ENCODE peak calls at places on chromosomes 3 and 15, in ten cellular contexts. One of them, this sample, is unnamed. For H3K4me1, the result is how much of the 10 kb centered on the place peaks cover.

GRCh38 chr3:184257083-184257915 is 4.1 kb downstream of the CAMK2N2 start:
- DNase-seq in CD8-positive, alpha-beta memory T cell: no peak
- DNase-seq in body of pancreas: no peak
- DNase-seq in pancreas: no peak
- DNase-seq in tibial nerve: no peak
- DNase-seq in adipocyte: no peak
- DNase-seq in aorta: no peak
- DNase-seq in stomach: no peak
- DNase-seq in GM23248: no peak
- DNase-seq in heart left ventricle: no peak
- DNase-seq in this sample: no peak

GRCh38 chr3:10357592-10358308 is 36.8 kb upstream of the SEC13 start:
- DNase-seq in heart left ventricle: peak
- DNase-seq in tibial nerve: no peak
- DNase-seq in aorta: peak
- DNase-seq in GM23248: peak
- DNase-seq in stomach: no peak
- DNase-seq in pancreas: no peak
- DNase-seq in adipocyte: peak
- DNase-seq in body of pancreas: peak
- DNase-seq in CD8-positive, alpha-beta memory T cell: no peak
- DNase-seq in this sample: no peak

GRCh38 chr3:47130557-47130956 is 33.4 kb downstream of the SETD2 start:
- DNase-seq in aorta: no peak
- DNase-seq in adipocyte: no peak
- DNase-seq in heart left ventricle: no peak
- DNase-seq in body of pancreas: no peak
- DNase-seq in pancreas: no peak
- DNase-seq in CD8-positive, alpha-beta memory T cell: no peak
- DNase-seq in GM23248: no peak
- DNase-seq in tibial nerve: no peak
- DNase-seq in stomach: no peak
- DNase-seq in this sample: no peak

GRCh38 chr3:12503126-12503952 is 19.1 kb downstream of the TSEN2 start:
- DNase-seq in GM23248: no peak
- DNase-seq in pancreas: no peak
- DNase-seq in aorta: peak
- DNase-seq in adipocyte: no peak
- DNase-seq in CD8-positive, alpha-beta memory T cell: no peak
- DNase-seq in stomach: no peak
- DNase-seq in body of pancreas: peak
- DNase-seq in heart left ventricle: no peak
- DNase-seq in tibial nerve: no peak
- DNase-seq in this sample: no peak

GRCh38 chr3:35638640-35639250 is 580 bp upstream of the ARPP21 start:
- DNase-seq in heart left ventricle: no peak
- DNase-seq in stomach: no peak
- DNase-seq in tibial nerve: no peak
- DNase-seq in CD8-positive, alpha-beta memory T cell: no peak
- DNase-seq in pancreas: peak
- DNase-seq in GM23248: no peak
- DNase-seq in adipocyte: no peak
- DNase-seq in aorta: no peak
- DNase-seq in body of pancreas: no peak
- DNase-seq in this sample: no peak

GRCh38 chr15:64249842-64250575 is 87.2 kb upstream of the PPIB start:
- DNase-seq in adipocyte: peak
- DNase-seq in tibial nerve: no peak
- DNase-seq in aorta: no peak
- DNase-seq in CD8-positive, alpha-beta memory T cell: no peak
- DNase-seq in GM23248: peak
- DNase-seq in body of pancreas: no peak
- DNase-seq in pancreas: no peak
- DNase-seq in heart left ventricle: no peak
- DNase-seq in stomach: no peak
- DNase-seq in this sample: no peak

GRCh38 chr15:60126661-60127060 is 122.5 kb downstream of the FOXB1 start:
- DNase-seq in body of pancreas: no peak
- DNase-seq in adipocyte: no peak
- DNase-seq in pancreas: no peak
- DNase-seq in aorta: no peak
- DNase-seq in stomach: no peak
- DNase-seq in heart left ventricle: no peak
- DNase-seq in tibial nerve: no peak
- DNase-seq in CD8-positive, alpha-beta memory T cell: no peak
- DNase-seq in GM23248: no peak
- DNase-seq in this sample: no peak

GRCh38 chr3:158091526-158091925 is 14.7 kb downstream of the SHOX2 start:
- DNase-seq in adipocyte: peak
- DNase-seq in heart left ventricle: no peak
- DNase-seq in stomach: no peak
- DNase-seq in body of pancreas: no peak
- DNase-seq in CD8-positive, alpha-beta memory T cell: no peak
- DNase-seq in pancreas: no peak
- DNase-seq in GM23248: peak
- DNase-seq in aorta: no peak
- DNase-seq in tibial nerve: no peak
- DNase-seq in this sample: no peak

GRCh38 chr3:37905987-37906674 is 44.5 kb downstream of the CTDSPL start:
- DNase-seq in CD8-positive, alpha-beta memory T cell: no peak
- DNase-seq in aorta: no peak
- DNase-seq in tibial nerve: no peak
- DNase-seq in adipocyte: peak
- DNase-seq in heart left ventricle: peak
- DNase-seq in stomach: no peak
- DNase-seq in GM23248: peak
- DNase-seq in pancreas: no peak
- DNase-seq in body of pancreas: no peak
- DNase-seq in this sample: no peak

GRCh38 chr3:189710620-189711388 is 79.6 kb downstream of the TP63 start:
- DNase-seq in adipocyte: peak
- DNase-seq in heart left ventricle: peak
- DNase-seq in GM23248: peak
- DNase-seq in CD8-positive, alpha-beta memory T cell: no peak
- DNase-seq in stomach: no peak
- DNase-seq in pancreas: peak
- DNase-seq in aorta: peak
- DNase-seq in body of pancreas: peak
- DNase-seq in tibial nerve: no peak
- DNase-seq in this sample: no peak

GRCh38 chr3:134460965-134461364 is 24.8 kb downstream of the ANAPC13 start:
- DNase-seq in GM23248: peak
- DNase-seq in body of pancreas: no peak
- DNase-seq in adipocyte: peak
- DNase-seq in tibial nerve: no peak
- DNase-seq in pancreas: no peak
- DNase-seq in heart left ventricle: no peak
- DNase-seq in CD8-positive, alpha-beta memory T cell: no peak
- DNase-seq in aorta: no peak
- DNase-seq in stomach: no peak
- DNase-seq in this sample: no peak

GRCh38 chr15:68371160-68371559 is 60.8 kb downstream of the ITGA11 start:
- DNase-seq in aorta: no peak
- DNase-seq in body of pancreas: no peak
- DNase-seq in stomach: no peak
- DNase-seq in GM23248: no peak
- DNase-seq in CD8-positive, alpha-beta memory T cell: no peak
- DNase-seq in heart left ventricle: peak
- DNase-seq in adipocyte: no peak
- DNase-seq in pancreas: no peak
- DNase-seq in tibial nerve: no peak
- DNase-seq in this sample: no peak

GRCh38 chr3:132317229-132317948 is at the start of gene ACP3:
- DNase-seq in adipocyte: peak
- DNase-seq in pancreas: peak
- DNase-seq in heart left ventricle: peak
- DNase-seq in CD8-positive, alpha-beta memory T cell: no peak
- DNase-seq in stomach: peak
- DNase-seq in aorta: peak
- DNase-seq in GM23248: peak
- DNase-seq in body of pancreas: peak
- DNase-seq in tibial nerve: no peak
- DNase-seq in this sample: peak

GRCh38 chr3:116005404-116005803 is 382.1 kb downstream of the GAP43 start:
- DNase-seq in stomach: no peak
- DNase-seq in tibial nerve: no peak
- DNase-seq in pancreas: no peak
- DNase-seq in GM23248: peak
- DNase-seq in heart left ventricle: peak
- DNase-seq in CD8-positive, alpha-beta memory T cell: no peak
- DNase-seq in adipocyte: peak
- DNase-seq in body of pancreas: peak
- DNase-seq in aorta: peak
- DNase-seq in this sample: no peak

DNA sequence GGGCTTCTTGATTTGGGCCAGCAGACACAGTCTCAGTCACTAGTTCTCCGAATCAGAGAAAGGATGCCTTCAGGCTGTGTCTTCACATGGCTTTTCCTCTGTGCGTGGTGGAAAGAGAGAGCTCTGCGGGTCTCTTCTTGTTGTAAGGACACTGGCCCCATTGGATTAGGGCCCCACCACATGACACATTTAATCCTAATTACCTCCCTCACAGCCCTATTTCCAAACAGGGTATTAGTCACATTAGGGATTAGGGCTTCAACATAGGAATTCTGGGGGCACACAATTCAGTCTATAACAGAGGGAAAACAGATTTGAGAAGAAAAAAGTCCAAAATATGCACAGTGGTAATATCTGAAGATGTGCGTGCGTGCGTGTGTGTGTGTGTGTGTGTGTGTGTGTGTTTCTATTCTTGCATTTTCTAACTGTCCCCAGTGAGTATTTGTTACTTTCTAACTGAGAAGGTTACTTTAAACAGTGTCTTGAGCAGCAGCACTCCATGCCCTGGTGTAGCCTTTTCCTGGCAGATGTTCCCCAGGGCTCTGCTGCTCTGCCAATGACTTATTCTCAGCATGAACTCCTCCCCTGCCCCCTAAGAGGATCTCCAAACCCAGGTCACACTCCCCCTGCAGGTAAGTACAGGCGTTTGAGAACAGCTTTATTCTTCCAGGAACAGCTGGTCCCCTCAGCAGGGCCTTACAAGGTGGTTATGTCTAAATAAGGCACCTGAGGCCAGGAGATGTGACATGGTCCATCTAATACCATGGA is 72.9 kb downstream of the RPL39L start:
- DNase-seq in aorta: no peak
- DNase-seq in adipocyte: no peak
- DNase-seq in body of pancreas: no peak
- DNase-seq in tibial nerve: no peak
- DNase-seq in pancreas: no peak
- DNase-seq in GM23248: peak
- DNase-seq in CD8-positive, alpha-beta memory T cell: peak
- DNase-seq in heart left ventricle: peak
- DNase-seq in stomach: no peak
- DNase-seq in this sample: peak
- H3K4me1 ChIP-seq in aorta: under half
- H3K4me1 ChIP-seq in adipocyte: under half
- H3K4me1 ChIP-seq in body of pancreas: under half
- H3K4me1 ChIP-seq in tibial nerve: under half
- H3K4me1 ChIP-seq in pancreas: under half
- H3K4me1 ChIP-seq in GM23248: under half
- H3K4me1 ChIP-seq in CD8-positive, alpha-beta memory T cell: under half
- H3K4me1 ChIP-seq in heart left ventricle: under half
- H3K4me1 ChIP-seq in stomach: under half
- H3K4me1 ChIP-seq in this sample: under half

DNA sequence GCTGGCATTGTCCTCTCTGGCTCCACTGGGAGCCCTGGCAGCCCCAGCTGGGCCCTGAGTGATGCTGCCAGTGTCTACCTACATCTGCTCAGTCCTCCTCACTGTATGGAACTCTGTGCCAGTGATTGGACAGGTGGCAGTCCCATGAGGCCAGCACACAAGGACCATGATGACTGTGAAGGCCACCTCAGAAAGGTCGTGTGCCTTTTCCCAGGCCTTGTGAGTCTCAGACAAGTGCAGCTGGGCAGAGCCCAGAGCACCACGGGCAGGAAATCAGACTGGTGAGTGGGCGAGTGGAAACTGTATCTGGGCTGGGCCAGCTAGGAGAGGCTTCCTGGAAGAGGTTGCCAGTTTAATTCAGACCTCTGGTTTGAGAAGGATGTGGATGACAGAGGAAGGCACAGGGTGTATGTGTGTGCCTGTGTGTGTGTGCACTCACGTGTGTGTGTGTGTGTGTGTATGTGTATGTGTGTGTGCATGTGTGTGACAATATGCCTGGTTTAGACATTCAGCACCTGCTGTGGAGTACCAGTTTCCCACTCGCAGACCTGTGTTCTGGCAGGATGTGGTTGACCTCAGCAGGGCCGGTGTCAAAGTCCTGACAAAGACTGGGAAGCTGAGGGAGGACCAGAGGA is 7.0 kb downstream of the MAPKAPK3 start:
- DNase-seq in tibial nerve: no peak
- DNase-seq in body of pancreas: no peak
- DNase-seq in stomach: no peak
- DNase-seq in adipocyte: peak
- DNase-seq in GM23248: peak
- DNase-seq in CD8-positive, alpha-beta memory T cell: no peak
- DNase-seq in pancreas: no peak
- DNase-seq in heart left ventricle: no peak
- DNase-seq in aorta: no peak
- DNase-seq in this sample: no peak
- H3K4me1 ChIP-seq in tibial nerve: under half
- H3K4me1 ChIP-seq in body of pancreas: under half
- H3K4me1 ChIP-seq in stomach: under half
- H3K4me1 ChIP-seq in adipocyte: under half
- H3K4me1 ChIP-seq in GM23248: half or more
- H3K4me1 ChIP-seq in CD8-positive, alpha-beta memory T cell: half or more
- H3K4me1 ChIP-seq in pancreas: under half
- H3K4me1 ChIP-seq in heart left ventricle: under half
- H3K4me1 ChIP-seq in aorta: under half
- H3K4me1 ChIP-seq in this sample: under half

GRCh38 chr3:4757056-4757948 is 221.9 kb upstream of the BHLHE40 start:
- DNase-seq in adipocyte: no peak
- DNase-seq in body of pancreas: peak
- DNase-seq in stomach: peak
- DNase-seq in aorta: no peak
- DNase-seq in GM23248: no peak
- DNase-seq in heart left ventricle: no peak
- DNase-seq in CD8-positive, alpha-beta memory T cell: no peak
- DNase-seq in pancreas: peak
- DNase-seq in tibial nerve: no peak
- DNase-seq in this sample: no peak
- H3K4me1 ChIP-seq in adipocyte: under half
- H3K4me1 ChIP-seq in body of pancreas: half or more
- H3K4me1 ChIP-seq in stomach: under half
- H3K4me1 ChIP-seq in aorta: under half
- H3K4me1 ChIP-seq in GM23248: under half
- H3K4me1 ChIP-seq in heart left ventricle: under half
- H3K4me1 ChIP-seq in CD8-positive, alpha-beta memory T cell: under half
- H3K4me1 ChIP-seq in pancreas: under half
- H3K4me1 ChIP-seq in tibial nerve: under half
- H3K4me1 ChIP-seq in this sample: under half

DNA sequence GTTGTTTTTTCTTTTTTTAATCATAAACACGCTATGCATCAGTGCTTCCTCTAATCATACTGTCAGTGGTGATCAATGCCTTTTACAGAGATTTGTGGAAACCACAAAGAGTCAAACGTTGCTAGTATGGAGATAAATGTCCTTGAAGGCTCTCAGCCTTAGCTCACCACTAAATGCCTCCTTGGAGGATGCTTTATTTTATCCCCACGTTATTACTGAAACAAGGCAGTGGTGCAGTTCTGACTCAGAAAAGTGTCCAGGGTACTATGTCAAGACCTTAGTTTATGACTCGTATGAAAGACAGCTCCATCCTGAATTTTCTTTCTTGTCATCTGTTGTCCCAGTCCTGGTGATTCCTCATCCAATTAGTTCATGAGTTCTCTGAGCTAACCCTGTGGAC is 1146.8 kb downstream of the IGSF11 start:
- DNase-seq in stomach: no peak
- DNase-seq in body of pancreas: no peak
- DNase-seq in pancreas: no peak
- DNase-seq in adipocyte: no peak
- DNase-seq in tibial nerve: no peak
- DNase-seq in aorta: no peak
- DNase-seq in CD8-positive, alpha-beta memory T cell: no peak
- DNase-seq in GM23248: peak
- DNase-seq in heart left ventricle: no peak
- DNase-seq in this sample: no peak
- H3K4me1 ChIP-seq in stomach: under half
- H3K4me1 ChIP-seq in body of pancreas: under half
- H3K4me1 ChIP-seq in pancreas: under half
- H3K4me1 ChIP-seq in adipocyte: under half
- H3K4me1 ChIP-seq in tibial nerve: under half
- H3K4me1 ChIP-seq in aorta: under half
- H3K4me1 ChIP-seq in CD8-positive, alpha-beta memory T cell: under half
- H3K4me1 ChIP-seq in GM23248: under half
- H3K4me1 ChIP-seq in heart left ventricle: under half
- H3K4me1 ChIP-seq in this sample: under half

This sample was measured in iPS DF 6.9.